ENCODE peak calls at places on chromosome 20, in six cellular contexts. Y, A, I, E, J and U are unnamed samples.

GRCh38 chr20:15867899-15868298 is 705.3 kb downstream of the KIF16B start:
- DNase-seq in Y (no peak), A (no peak), I (no peak), E (no peak), J (no peak), U (no peak)

GRCh38 chr20:57577679-57578475 is 17.0 kb downstream of the PCK1 start:
- DNase-seq in Y (no peak), A (no peak), I (no peak), E (no peak), J (no peak), U (no peak)

GRCh38 chr20:59765599-59766177 is 161.3 kb downstream of the PHACTR3 start:
- DNase-seq in Y (no peak), A (no peak), I (peak), E (no peak), J (no peak), U (no peak)

GRCh38 chr20:1557605-1558004 is at the start of gene SIRPD:
- DNase-seq in Y (no peak), A (no peak), I (no peak), E (no peak), J (no peak), U (no peak)

GRCh38 chr20:59938221-59938620 is 1.9 kb downstream of the PPP1R3D start:
- DNase-seq in Y (no peak), A (no peak), I (no peak), E (no peak), J (no peak), U (no peak)

GRCh38 chr20:19692685-19693119 is 65.4 kb upstream of the RIN2 start:
- DNase-seq in Y (peak), A (peak), I (peak), E (peak), J (peak), U (peak)

GRCh38 chr20:54980321-54980960 is 505.0 kb downstream of the DOK5 start:
- DNase-seq in Y (no peak), A (no peak), I (peak), E (no peak), J (no peak), U (no peak)

GRCh38 chr20:36544134-36545018 is 3.1 kb downstream of the MYL9 start:
- DNase-seq in Y (no peak), A (no peak), I (no peak), E (no peak), J (no peak), U (no peak)

GRCh38 chr20:19478320-19478719 is 265.9 kb downstream of the SLC24A3 start:
- DNase-seq in Y (no peak), A (no peak), I (no peak), E (no peak), J (no peak), U (no peak)

GRCh38 chr20:13525225-13525940 is 113.3 kb downstream of the TASP1 start:
- DNase-seq in Y (no peak), A (no peak), I (no peak), E (no peak), J (no peak), U (peak)

GRCh38 chr20:54368578-54368977 is 106.8 kb upstream of the DOK5 start:
- DNase-seq in Y (no peak), A (no peak), I (no peak), E (no peak), J (no peak), U (no peak)

DNA sequence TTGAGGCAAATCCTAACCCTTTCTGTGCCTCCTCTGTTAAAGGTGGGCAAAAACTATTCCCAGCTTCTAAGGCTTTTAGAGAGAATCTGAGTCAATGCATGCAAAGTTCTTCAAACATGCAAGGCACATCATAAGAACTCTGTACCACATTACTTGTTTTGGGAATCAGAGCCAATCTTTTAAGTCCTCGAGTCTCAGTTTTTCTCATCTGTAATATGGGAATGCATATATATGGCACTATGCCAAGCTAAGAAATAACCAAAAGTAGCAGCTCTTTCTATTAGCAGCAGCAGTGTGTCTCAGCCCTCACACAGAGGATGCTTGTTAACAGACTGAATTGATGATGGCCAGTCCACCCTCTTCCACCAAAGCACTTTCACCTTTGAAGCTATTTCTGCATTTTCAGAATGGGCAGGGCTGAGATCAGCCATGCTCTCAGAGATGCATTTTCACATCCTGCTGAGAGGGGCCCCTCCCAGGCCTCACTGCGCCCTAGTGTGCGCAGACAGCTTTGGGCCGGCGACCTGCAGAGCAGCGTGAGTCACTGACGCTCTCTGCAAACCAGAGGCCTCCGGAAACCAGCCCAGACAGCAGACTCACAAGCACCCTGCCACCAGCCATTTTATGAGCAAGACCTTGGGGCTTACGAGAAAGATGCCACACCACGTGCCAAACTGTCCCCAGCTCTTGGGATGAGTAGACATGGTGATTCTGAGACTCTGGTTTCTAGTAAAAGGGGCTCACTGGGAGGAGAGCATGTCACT is 138.0 kb downstream of the NFATC2 start:
- DNase-seq in Y (peak), A (no peak), I (no peak), E (no peak), J (no peak), U (no peak)
- H3K4me3 ChIP-seq in Y (no peak), A (no peak), I (no peak), E (no peak), J (no peak), U (no peak)

DNA sequence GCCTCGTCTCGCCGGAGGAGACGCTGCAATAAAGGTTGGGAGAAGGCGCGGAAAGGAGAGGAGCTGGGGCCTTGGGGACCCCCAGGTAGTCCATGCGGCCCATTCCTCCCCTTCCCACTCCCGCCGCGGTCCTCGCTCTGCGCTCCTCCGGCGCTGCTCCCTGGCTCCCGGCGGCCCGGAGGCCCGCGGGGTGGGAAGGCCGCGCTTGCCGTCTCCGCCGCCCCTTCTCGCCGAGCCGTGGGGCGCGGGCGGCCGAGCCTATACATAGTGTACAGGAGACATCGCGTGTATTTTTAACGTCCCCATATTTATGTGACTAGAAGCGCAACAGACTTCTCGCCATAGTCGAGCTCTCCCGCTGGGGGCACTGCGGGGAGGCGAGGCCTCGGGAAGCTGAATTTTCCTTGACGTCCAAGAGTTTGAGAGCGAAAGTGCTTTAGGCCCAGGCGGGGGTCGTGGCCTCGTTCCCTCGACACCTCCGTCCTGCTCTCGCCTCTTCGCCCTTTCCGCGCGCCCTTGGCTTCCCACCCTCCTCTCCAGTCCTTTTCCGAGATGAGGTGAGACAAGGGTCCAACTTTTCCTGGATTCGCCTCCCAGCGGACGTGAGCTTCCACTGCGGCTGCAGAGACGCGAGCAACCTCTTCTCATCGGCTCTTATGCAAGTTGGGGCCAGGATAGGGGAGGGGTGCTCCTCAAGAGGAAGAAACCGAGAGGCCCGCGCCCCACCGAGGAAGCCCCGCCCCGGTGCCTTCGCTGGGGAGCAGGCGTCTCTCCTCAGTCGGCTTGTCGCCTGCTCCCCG is 29.0 kb downstream of the SLC12A5 start:
- DNase-seq in Y (peak), A (no peak), I (peak), E (no peak), J (peak), U (no peak)
- H3K4me3 ChIP-seq in Y (peak), A (no peak), I (no peak), E (no peak), J (peak), U (no peak)

DNA sequence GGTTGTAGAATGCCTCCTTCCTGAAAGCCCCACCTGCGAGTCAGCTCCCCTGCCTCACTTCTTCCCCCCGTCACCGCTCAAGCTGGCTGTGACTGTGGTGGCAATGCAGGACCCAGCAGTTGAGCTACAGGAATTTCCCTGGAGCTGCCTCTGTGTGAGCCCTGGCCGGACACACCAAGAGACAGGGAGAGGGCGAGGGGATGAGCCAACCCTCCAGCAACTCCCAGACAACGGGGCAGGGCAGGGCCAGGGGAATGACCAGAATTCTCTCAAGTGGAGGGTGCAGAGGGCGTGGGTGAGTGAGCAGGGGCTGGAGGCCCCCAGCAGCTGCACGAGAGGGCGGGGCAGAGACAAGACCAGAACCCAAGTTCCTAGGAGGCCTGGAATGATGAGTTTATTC is 4.9 kb upstream of the ARFGAP1 start:
- DNase-seq in Y (no peak), A (no peak), I (no peak), E (no peak), J (no peak), U (no peak)
- H3K4me3 ChIP-seq in Y (no peak), A (no peak), I (no peak), E (no peak), J (no peak), U (no peak)

DNA sequence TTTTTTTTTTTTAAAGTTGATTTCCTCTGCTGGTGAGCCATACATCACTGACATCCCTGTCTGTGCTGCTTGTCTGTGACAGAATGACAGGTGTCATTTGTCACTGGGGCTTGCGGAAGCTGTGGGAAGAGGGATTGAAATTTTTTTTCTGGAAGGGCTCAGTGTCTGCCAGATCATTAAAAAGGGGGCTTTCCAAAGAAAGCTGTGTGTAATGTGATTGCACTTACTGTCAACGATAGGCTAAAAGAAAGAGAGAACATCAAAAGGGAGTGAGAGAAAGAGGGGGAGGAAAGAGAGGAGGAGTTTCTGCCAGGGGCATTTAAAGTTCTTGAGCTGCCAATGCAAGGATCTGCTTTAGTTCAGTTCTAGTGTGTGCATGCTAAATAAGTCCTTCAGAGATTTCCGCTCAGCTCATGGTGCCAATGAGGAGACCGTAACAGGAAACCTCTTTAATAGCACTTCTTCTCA is 177.1 kb downstream of the TSHZ2 start:
- DNase-seq in Y (no peak), A (no peak), I (no peak), E (no peak), J (no peak), U (no peak)
- H3K4me3 ChIP-seq in Y (no peak), A (no peak), I (no peak), E (no peak), J (no peak), U (no peak)